ENCODE peak calls at places on chromosome 19, in six cellular contexts. R is epithelial cell of esophagus, S is omental fat pad, V is GM23338, P is uterus, Y is choroid plexus epithelial cell. Q is an unnamed sample.

GRCh38 chr19:41882568-41883462 is at the start of gene ARHGEF1:
- DNase-seq in R (peak; percentile 44), S (no peak), V (peak; percentile 62), P (peak; percentile 51), Y (no peak), Q (peak; percentile 64)

GRCh38 chr19:4506449-4507149 is 11.7 kb downstream of the PLIN4 start:
- DNase-seq in R (peak; percentile 58), S (no peak), V (no peak), P (no peak), Y (peak; percentile 69), Q (no peak)

GRCh38 chr19:18225702-18226468 is at the start of gene PDE4C:
- DNase-seq in R (no peak), S (no peak), V (peak; percentile 49), P (peak; percentile 26), Y (no peak), Q (no peak)

GRCh38 chr19:16085115-16085514 is 8.8 kb downstream of the TPM4 start:
- DNase-seq in R (peak; percentile 62), S (no peak), V (no peak), P (no peak), Y (no peak), Q (no peak)

GRCh38 chr19:28537896-28538295 is 675.1 kb downstream of the UQCRFS1 start:
- DNase-seq in R (no peak), S (no peak), V (no peak), P (no peak), Y (no peak), Q (no peak)

GRCh38 chr19:18029617-18030338 is 21.8 kb downstream of the ARRDC2 start:
- DNase-seq in R (peak; percentile 50), S (no peak), V (no peak), P (no peak), Y (no peak), Q (peak; percentile 65)

GRCh38 chr19:43901395-43902390 is 33.4 kb downstream of the ZNF45 start:
- DNase-seq in R (peak; percentile 80), S (peak; percentile 51), V (peak; percentile 91), P (peak; percentile 74), Y (peak; percentile 91), Q (peak; percentile 64)

GRCh38 chr19:35451278-35452096 is 3.4 kb downstream of the FFAR2 start:
- DNase-seq in R (no peak), S (no peak), V (no peak), P (no peak), Y (no peak), Q (no peak)

GRCh38 chr19:48659768-48660167 is 13.0 kb downstream of the NTN5 start:
- DNase-seq in R (peak; percentile 78), S (no peak), V (no peak), P (no peak), Y (peak; percentile 66), Q (peak; percentile 48)

GRCh38 chr19:31612873-31613272 is 263.6 kb upstream of the TSHZ3 start:
- DNase-seq in R (no peak), S (no peak), V (no peak), P (no peak), Y (no peak), Q (no peak)

GRCh38 chr19:38735257-38735686 is 9.0 kb downstream of the CAPN12 start:
- DNase-seq in R (peak; percentile 62), S (no peak), V (peak; percentile 84), P (peak; percentile 48), Y (no peak), Q (no peak)

GRCh38 chr19:36686365-36687213 is 823 bp upstream of the ZNF567 start:
- DNase-seq in R (peak; percentile 23), S (no peak), V (peak; percentile 21), P (no peak), Y (peak; percentile 13), Q (no peak)

GRCh38 chr19:39480337-39481228 is at the start of gene TIMM50:
- DNase-seq in R (peak; percentile 96), S (peak; percentile 95), V (peak; percentile 100), P (peak; percentile 96), Y (peak; percentile 93), Q (peak; percentile 94)

GRCh38 chr19:30358319-30358718 is 13.9 kb upstream of the ZNF536 start:
- DNase-seq in R (no peak), S (no peak), V (no peak), P (no peak), Y (no peak), Q (no peak)

GRCh38 chr19:33809960-33810359 is 13.3 kb downstream of the KCTD15 start:
- DNase-seq in R (no peak), S (no peak), V (no peak), P (no peak), Y (peak; percentile 51), Q (peak; percentile 30)

GRCh38 chr19:28294395-28294794 is 918.6 kb downstream of the UQCRFS1 start:
- DNase-seq in R (no peak), S (no peak), V (no peak), P (no peak), Y (peak; percentile 63), Q (no peak)

GRCh38 chr19:31257025-31257424 is 92.2 kb downstream of the TSHZ3 start:
- DNase-seq in R (no peak), S (no peak), V (no peak), P (no peak), Y (no peak), Q (no peak)

GRCh38 chr19:7067716-7068115 is 1.8 kb upstream of the ZNF557 start:
- DNase-seq in R (no peak), S (no peak), V (no peak), P (no peak), Y (peak; percentile 33), Q (no peak)

GRCh38 chr19:34364830-34365462 is at the start of gene GPI:
- DNase-seq in R (peak; percentile 64), S (no peak), V (peak; percentile 87), P (peak; percentile 39), Y (peak; percentile 45), Q (no peak)

GRCh38 chr19:2726904-2727639 is 5.9 kb upstream of the DIRAS1 start:
- DNase-seq in R (peak; percentile 25), S (no peak), V (peak; percentile 56), P (no peak), Y (no peak), Q (no peak)

GRCh38 chr19:53780506-53780905 is 43.6 kb downstream of the NLRP12 start:
- DNase-seq in R (no peak), S (no peak), V (no peak), P (no peak), Y (no peak), Q (no peak)

GRCh38 chr19:55149078-55150003 is at the start of gene TNNT1:
- DNase-seq in R (no peak), S (no peak), V (peak; percentile 83), P (no peak), Y (no peak), Q (no peak)

GRCh38 chr19:55146648-55147218 is 2.3 kb downstream of the TNNT1 start:
- DNase-seq in R (peak; percentile 32), S (no peak), V (peak; percentile 96), P (no peak), Y (no peak), Q (no peak)

GRCh38 chr19:55147408-55148251 is 1.4 kb downstream of the TNNT1 start:
- DNase-seq in R (no peak), S (no peak), V (peak; percentile 65), P (no peak), Y (no peak), Q (no peak)

GRCh38 chr19:55145241-55145640 is 3.8 kb downstream of the TNNT1 start:
- DNase-seq in R (no peak), S (no peak), V (no peak), P (no peak), Y (no peak), Q (no peak)

GRCh38 chr19:55146078-55146647 is 2.8 kb downstream of the TNNT1 start:
- DNase-seq in R (peak; percentile 56), S (no peak), V (peak; percentile 91), P (no peak), Y (no peak), Q (no peak)
- TF ChIP-seq CTCF in R (peak; percentile 76), S (no peak), V (peak; percentile 79), P (no peak), Y (peak; percentile 62), Q (peak; percentile 54)

GRCh38 chr19:10586396-10586795 is 716 bp downstream of the AP1M2 start:
- DNase-seq in R (no peak), S (no peak), V (no peak), P (no peak), Y (no peak), Q (no peak)
- TF ChIP-seq CTCF in R (no peak), S (no peak), V (no peak), P (no peak), Y (no peak), Q (no peak)

GRCh38 chr19:8338835-8339234 is 4.2 kb downstream of the KANK3 start:
- DNase-seq in R (no peak), S (no peak), V (peak; percentile 57), P (no peak), Y (no peak), Q (no peak)

GRCh38 chr19:8342684-8343482 is at the start of gene KANK3:
- DNase-seq in R (peak; percentile 97), S (peak; percentile 85), V (peak; percentile 100), P (peak; percentile 84), Y (peak; percentile 97), Q (peak; percentile 81)

GRCh38 chr19:8342316-8342683 is 762 bp downstream of the KANK3 start:
- DNase-seq in R (no peak), S (no peak), V (peak; percentile 46), P (no peak), Y (no peak), Q (no peak)

GRCh38 chr19:8337728-8338127 is 5.3 kb downstream of the KANK3 start:
- DNase-seq in R (no peak), S (no peak), V (no peak), P (no peak), Y (no peak), Q (no peak)

DNA sequence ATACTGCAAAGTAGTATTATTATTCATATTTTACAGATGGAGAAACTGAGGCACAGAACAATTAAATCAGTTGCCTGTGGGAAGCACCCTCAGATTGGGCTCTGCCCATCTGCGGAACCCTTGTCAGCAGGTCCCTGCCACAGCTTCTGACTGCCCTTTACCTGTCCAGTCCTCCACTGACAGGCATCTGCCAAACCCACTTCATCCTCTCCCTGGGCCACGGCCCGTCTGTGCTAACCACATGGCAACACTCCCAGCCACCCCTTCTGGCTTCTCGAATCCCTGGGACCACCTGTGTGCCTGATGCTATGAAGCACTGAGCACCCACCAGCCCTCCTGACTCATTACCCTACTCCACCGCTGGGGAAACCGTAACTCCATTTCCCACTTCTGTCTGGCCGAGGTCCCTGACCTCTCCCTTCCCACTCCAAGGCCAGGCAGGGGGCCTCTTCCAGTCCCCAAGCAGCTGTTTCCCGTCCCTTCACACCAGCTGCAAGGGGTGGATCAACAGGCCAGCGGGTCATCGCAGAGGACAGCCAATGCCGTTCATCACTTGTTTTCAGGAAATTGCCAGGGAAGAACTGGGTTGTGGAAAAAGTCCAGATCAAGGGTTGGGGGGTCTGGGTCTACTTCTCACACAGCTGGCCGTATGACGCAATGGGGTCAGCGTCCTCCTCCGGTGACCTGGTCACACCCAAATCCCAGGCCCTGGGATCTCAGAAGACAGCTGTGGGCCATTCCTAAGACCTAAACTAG is 2.5 kb downstream of the KANK3 start:
- DNase-seq in R (no peak), S (no peak), V (peak; percentile 63), P (peak; percentile 59), Y (no peak), Q (no peak)
- TF ChIP-seq CTCF in R (no peak), S (no peak), V (peak; percentile 22), P (no peak), Y (peak; percentile 42), Q (no peak)

GRCh38 chr19:14599548-14600147 is 16.8 kb downstream of the CLEC17A start:
- DNase-seq in R (no peak), S (no peak), V (no peak), P (no peak), Y (no peak), Q (no peak)

GRCh38 chr19:14606627-14607026 is 23.7 kb downstream of the CLEC17A start:
- DNase-seq in R (no peak), S (no peak), V (no peak), P (no peak), Y (no peak), Q (no peak)

GRCh38 chr19:14603990-14604387 is 21.1 kb downstream of the CLEC17A start:
- DNase-seq in R (no peak), S (no peak), V (no peak), P (no peak), Y (no peak), Q (no peak)
- TF ChIP-seq CTCF in R (no peak), S (no peak), V (no peak), P (no peak), Y (no peak), Q (no peak)

Q was measured in CD14-positive monocyte.